ENCODE peak calls at places on chromosomes 2 and 18, in seven cellular contexts. One of them, this sample, is unnamed.

GRCh38 chr2:27025861-27026851 is 6.6 kb upstream of the TMEM214 start:
- DNase-seq in cardiac muscle cell: no peak
- DNase-seq in fibroblast of lung: no peak
- DNase-seq in gastrocnemius medialis: peak
- DNase-seq in ovary: no peak
- DNase-seq in lower leg skin: no peak
- DNase-seq in heart left ventricle: no peak
- DNase-seq in this sample: no peak

GRCh38 chr2:73033142-73033765 is 38.3 kb downstream of the SFXN5 start:
- DNase-seq in cardiac muscle cell: no peak
- DNase-seq in gastrocnemius medialis: no peak
- DNase-seq in fibroblast of lung: no peak
- DNase-seq in ovary: no peak
- DNase-seq in lower leg skin: no peak
- DNase-seq in heart left ventricle: no peak
- DNase-seq in this sample: no peak

GRCh38 chr2:207828361-207829057 is 58.8 kb upstream of the FZD5 start:
- DNase-seq in heart left ventricle: no peak
- DNase-seq in ovary: no peak
- DNase-seq in cardiac muscle cell: no peak
- DNase-seq in lower leg skin: no peak
- DNase-seq in fibroblast of lung: no peak
- DNase-seq in gastrocnemius medialis: no peak
- DNase-seq in this sample: no peak

GRCh38 chr2:140023291-140023690 is 1243.1 kb upstream of the NXPH2 start:
- DNase-seq in fibroblast of lung: no peak
- DNase-seq in ovary: no peak
- DNase-seq in heart left ventricle: no peak
- DNase-seq in gastrocnemius medialis: no peak
- DNase-seq in lower leg skin: no peak
- DNase-seq in cardiac muscle cell: peak
- DNase-seq in this sample: no peak

GRCh38 chr2:161946489-161947107 is 127.4 kb downstream of the DPP4 start:
- DNase-seq in lower leg skin: no peak
- DNase-seq in gastrocnemius medialis: no peak
- DNase-seq in fibroblast of lung: peak
- DNase-seq in cardiac muscle cell: peak
- DNase-seq in ovary: no peak
- DNase-seq in heart left ventricle: no peak
- DNase-seq in this sample: no peak

GRCh38 chr2:54228945-54229344 is 27.1 kb downstream of the TSPYL6 start:
- DNase-seq in gastrocnemius medialis: peak
- DNase-seq in ovary: peak
- DNase-seq in fibroblast of lung: peak
- DNase-seq in heart left ventricle: no peak
- DNase-seq in cardiac muscle cell: no peak
- DNase-seq in lower leg skin: no peak
- DNase-seq in this sample: no peak

GRCh38 chr18:2905802-2906521 is 59.2 kb downstream of the EMILIN2 start:
- DNase-seq in cardiac muscle cell: no peak
- DNase-seq in ovary: peak
- DNase-seq in heart left ventricle: peak
- DNase-seq in fibroblast of lung: peak
- DNase-seq in lower leg skin: peak
- DNase-seq in gastrocnemius medialis: peak
- DNase-seq in this sample: peak

GRCh38 chr2:170707821-170708795 is 7.0 kb upstream of the SP5 start:
- DNase-seq in heart left ventricle: no peak
- DNase-seq in cardiac muscle cell: no peak
- DNase-seq in lower leg skin: no peak
- DNase-seq in fibroblast of lung: no peak
- DNase-seq in gastrocnemius medialis: no peak
- DNase-seq in ovary: no peak
- DNase-seq in this sample: no peak

GRCh38 chr18:42925036-42925435 is 190.4 kb downstream of the RIT2 start:
- DNase-seq in cardiac muscle cell: no peak
- DNase-seq in lower leg skin: no peak
- DNase-seq in fibroblast of lung: peak
- DNase-seq in gastrocnemius medialis: no peak
- DNase-seq in ovary: no peak
- DNase-seq in heart left ventricle: no peak
- DNase-seq in this sample: no peak

GRCh38 chr2:187338679-187339121 is 109.4 kb downstream of the CALCRL start:
- DNase-seq in fibroblast of lung: no peak
- DNase-seq in gastrocnemius medialis: no peak
- DNase-seq in cardiac muscle cell: no peak
- DNase-seq in ovary: no peak
- DNase-seq in lower leg skin: no peak
- DNase-seq in heart left ventricle: no peak
- DNase-seq in this sample: no peak

GRCh38 chr18:2002604-2003003 is 568.7 kb downstream of the METTL4 start:
- DNase-seq in fibroblast of lung: no peak
- DNase-seq in cardiac muscle cell: peak
- DNase-seq in gastrocnemius medialis: no peak
- DNase-seq in lower leg skin: no peak
- DNase-seq in heart left ventricle: no peak
- DNase-seq in ovary: no peak
- DNase-seq in this sample: peak

GRCh38 chr2:225667465-225667864 is 268.0 kb downstream of the NYAP2 start:
- DNase-seq in ovary: no peak
- DNase-seq in cardiac muscle cell: no peak
- DNase-seq in heart left ventricle: no peak
- DNase-seq in fibroblast of lung: no peak
- DNase-seq in lower leg skin: no peak
- DNase-seq in gastrocnemius medialis: no peak
- DNase-seq in this sample: no peak

GRCh38 chr2:221254281-221254680 is 317.8 kb downstream of the EPHA4 start:
- DNase-seq in heart left ventricle: no peak
- DNase-seq in gastrocnemius medialis: no peak
- DNase-seq in cardiac muscle cell: peak
- DNase-seq in lower leg skin: no peak
- DNase-seq in fibroblast of lung: no peak
- DNase-seq in ovary: no peak
- DNase-seq in this sample: no peak

GRCh38 chr2:70831861-70832260 is 3.8 kb downstream of the CD207 start:
- DNase-seq in gastrocnemius medialis: no peak
- DNase-seq in fibroblast of lung: no peak
- DNase-seq in ovary: no peak
- DNase-seq in lower leg skin: no peak
- DNase-seq in cardiac muscle cell: no peak
- DNase-seq in heart left ventricle: no peak
- DNase-seq in this sample: no peak

GRCh38 chr2:190827720-190828119 is 52.9 kb upstream of the GLS start:
- DNase-seq in cardiac muscle cell: no peak
- DNase-seq in gastrocnemius medialis: no peak
- DNase-seq in ovary: no peak
- DNase-seq in fibroblast of lung: no peak
- DNase-seq in lower leg skin: no peak
- DNase-seq in heart left ventricle: no peak
- DNase-seq in this sample: no peak

GRCh38 chr18:61322265-61322873 is 10.9 kb upstream of the CDH20 start:
- DNase-seq in heart left ventricle: peak
- DNase-seq in cardiac muscle cell: peak
- DNase-seq in gastrocnemius medialis: no peak
- DNase-seq in fibroblast of lung: peak
- DNase-seq in ovary: peak
- DNase-seq in lower leg skin: no peak
- DNase-seq in this sample: peak

GRCh38 chr2:161556440-161556839 is 67.8 kb upstream of the SLC4A10 start:
- DNase-seq in heart left ventricle: no peak
- DNase-seq in gastrocnemius medialis: no peak
- DNase-seq in lower leg skin: no peak
- DNase-seq in ovary: no peak
- DNase-seq in fibroblast of lung: no peak
- DNase-seq in cardiac muscle cell: no peak
- DNase-seq in this sample: no peak

GRCh38 chr18:26159353-26159752 is 25.7 kb downstream of the PSMA8 start:
- DNase-seq in heart left ventricle: no peak
- DNase-seq in lower leg skin: no peak
- DNase-seq in ovary: no peak
- DNase-seq in fibroblast of lung: no peak
- DNase-seq in cardiac muscle cell: no peak
- DNase-seq in gastrocnemius medialis: no peak
- DNase-seq in this sample: no peak
- TF ChIP-seq CTCF in heart left ventricle: no peak
- TF ChIP-seq CTCF in lower leg skin: no peak
- TF ChIP-seq CTCF in ovary: no peak
- TF ChIP-seq CTCF in fibroblast of lung: no peak
- TF ChIP-seq CTCF in cardiac muscle cell: peak
- TF ChIP-seq CTCF in gastrocnemius medialis: no peak
- TF ChIP-seq CTCF in this sample: peak

GRCh38 chr2:100819365-100820345 is at the start of gene NPAS2:
- DNase-seq in lower leg skin: no peak
- DNase-seq in ovary: peak
- DNase-seq in heart left ventricle: peak
- DNase-seq in fibroblast of lung: peak
- DNase-seq in cardiac muscle cell: peak
- DNase-seq in gastrocnemius medialis: peak
- DNase-seq in this sample: peak

GRCh38 chr2:100817388-100817985 is 2.5 kb upstream of the NPAS2 start:
- DNase-seq in ovary: no peak
- DNase-seq in gastrocnemius medialis: no peak
- DNase-seq in heart left ventricle: no peak
- DNase-seq in cardiac muscle cell: no peak
- DNase-seq in fibroblast of lung: no peak
- DNase-seq in lower leg skin: no peak
- DNase-seq in this sample: no peak

GRCh38 chr2:100818003-100818605 is 1.8 kb upstream of the NPAS2 start:
- DNase-seq in gastrocnemius medialis: no peak
- DNase-seq in ovary: peak
- DNase-seq in cardiac muscle cell: no peak
- DNase-seq in heart left ventricle: no peak
- DNase-seq in fibroblast of lung: peak
- DNase-seq in lower leg skin: no peak
- DNase-seq in this sample: no peak

GRCh38 chr2:100820346-100821254 is 661 bp downstream of the NPAS2 start:
- DNase-seq in ovary: no peak
- DNase-seq in heart left ventricle: no peak
- DNase-seq in lower leg skin: no peak
- DNase-seq in gastrocnemius medialis: no peak
- DNase-seq in cardiac muscle cell: no peak
- DNase-seq in fibroblast of lung: no peak
- DNase-seq in this sample: no peak

DNA sequence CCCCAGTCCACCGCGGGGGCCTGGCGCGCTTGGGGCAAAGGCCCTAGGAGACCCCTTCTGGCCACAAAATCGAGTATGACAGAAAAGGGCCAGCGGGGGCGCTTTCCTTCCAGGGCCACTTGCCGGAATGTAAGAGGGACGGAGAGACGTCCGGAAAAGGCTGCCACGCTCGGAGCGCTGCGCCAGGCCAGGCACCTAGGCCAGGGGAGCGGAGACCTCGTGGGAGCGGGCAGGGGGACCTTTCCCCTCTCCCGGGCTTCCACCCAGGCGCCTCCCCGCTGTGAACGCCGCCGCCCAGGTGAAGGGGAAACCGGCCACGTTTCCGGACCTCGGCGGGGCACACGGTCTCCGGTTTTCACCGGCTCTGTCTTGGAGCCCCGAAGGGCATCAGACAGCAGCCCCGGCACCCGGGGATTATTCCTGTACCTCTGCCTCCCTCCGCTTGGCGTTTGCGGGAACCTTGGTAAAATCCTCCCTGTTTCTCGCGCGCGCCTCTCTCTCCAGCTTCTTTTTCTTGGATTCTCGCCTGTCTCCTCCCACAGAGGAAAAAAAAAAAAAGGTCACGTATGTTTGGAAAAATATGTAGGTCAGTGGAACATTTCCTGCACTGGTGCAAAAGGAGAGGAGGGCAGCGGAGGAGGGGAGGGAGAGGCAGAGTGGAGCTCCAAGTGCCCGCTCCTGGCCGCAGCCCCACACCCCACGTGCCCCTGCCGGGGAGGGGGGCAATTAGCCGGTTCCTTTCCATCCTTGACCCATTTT is 1.2 kb upstream of the NPAS2 start:
- DNase-seq in heart left ventricle: peak
- DNase-seq in lower leg skin: peak
- DNase-seq in gastrocnemius medialis: peak
- DNase-seq in fibroblast of lung: peak
- DNase-seq in ovary: peak
- DNase-seq in cardiac muscle cell: peak
- DNase-seq in this sample: peak
- H3K4me3 ChIP-seq in heart left ventricle: peak
- H3K4me3 ChIP-seq in lower leg skin: peak
- H3K4me3 ChIP-seq in gastrocnemius medialis: peak
- H3K4me3 ChIP-seq in fibroblast of lung: peak
- H3K4me3 ChIP-seq in ovary: peak
- H3K4me3 ChIP-seq in cardiac muscle cell: peak
- H3K4me3 ChIP-seq in this sample: peak

DNA sequence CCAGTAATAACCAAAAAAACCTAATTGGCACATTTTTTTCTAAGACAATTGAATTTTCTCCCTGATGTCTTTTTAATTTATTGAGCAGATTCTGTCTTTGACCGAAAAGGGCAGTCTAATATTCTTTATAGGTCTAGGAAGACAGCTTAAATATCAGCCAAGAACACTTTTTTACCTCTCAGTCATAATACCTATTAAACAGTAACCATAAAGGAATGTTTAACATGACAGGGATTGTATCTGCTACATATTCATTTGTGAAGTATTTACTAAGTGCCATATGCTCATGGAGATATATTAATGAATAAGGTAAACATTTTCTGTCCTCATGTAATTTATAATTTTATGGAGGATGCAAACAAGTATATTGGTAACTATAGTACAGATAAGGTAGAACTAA is 3.1 kb upstream of the HTR2B start:
- DNase-seq in heart left ventricle: no peak
- DNase-seq in fibroblast of lung: no peak
- DNase-seq in lower leg skin: no peak
- DNase-seq in gastrocnemius medialis: no peak
- DNase-seq in cardiac muscle cell: no peak
- DNase-seq in ovary: no peak
- DNase-seq in this sample: no peak
- TF ChIP-seq CTCF in heart left ventricle: no peak
- TF ChIP-seq CTCF in fibroblast of lung: no peak
- TF ChIP-seq CTCF in lower leg skin: no peak
- TF ChIP-seq CTCF in gastrocnemius medialis: no peak
- TF ChIP-seq CTCF in cardiac muscle cell: no peak
- TF ChIP-seq CTCF in ovary: no peak
- TF ChIP-seq CTCF in this sample: no peak

GRCh38 chr2:158723921-158724802 is 71.0 kb upstream of the DAPL1 start:
- DNase-seq in ovary: no peak
- DNase-seq in gastrocnemius medialis: no peak
- DNase-seq in cardiac muscle cell: no peak
- DNase-seq in fibroblast of lung: no peak
- DNase-seq in heart left ventricle: no peak
- DNase-seq in lower leg skin: no peak
- DNase-seq in this sample: no peak

GRCh38 chr2:158723311-158723838 is 71.7 kb upstream of the DAPL1 start:
- DNase-seq in cardiac muscle cell: no peak
- DNase-seq in heart left ventricle: no peak
- DNase-seq in gastrocnemius medialis: no peak
- DNase-seq in fibroblast of lung: no peak
- DNase-seq in lower leg skin: no peak
- DNase-seq in ovary: no peak
- DNase-seq in this sample: no peak

GRCh38 chr2:158725496-158725895 is 69.6 kb upstream of the DAPL1 start:
- DNase-seq in gastrocnemius medialis: no peak
- DNase-seq in ovary: no peak
- DNase-seq in heart left ventricle: no peak
- DNase-seq in fibroblast of lung: no peak
- DNase-seq in lower leg skin: no peak
- DNase-seq in cardiac muscle cell: peak
- DNase-seq in this sample: no peak

GRCh38 chr2:158726906-158727592 is 68.1 kb upstream of the DAPL1 start:
- DNase-seq in heart left ventricle: no peak
- DNase-seq in fibroblast of lung: no peak
- DNase-seq in ovary: no peak
- DNase-seq in gastrocnemius medialis: no peak
- DNase-seq in lower leg skin: no peak
- DNase-seq in cardiac muscle cell: no peak
- DNase-seq in this sample: no peak

GRCh38 chr2:158724803-158725271 is 70.3 kb upstream of the DAPL1 start:
- DNase-seq in heart left ventricle: no peak
- DNase-seq in fibroblast of lung: peak
- DNase-seq in cardiac muscle cell: no peak
- DNase-seq in gastrocnemius medialis: no peak
- DNase-seq in lower leg skin: no peak
- DNase-seq in ovary: no peak
- DNase-seq in this sample: no peak
- H3K4me3 ChIP-seq in heart left ventricle: no peak
- H3K4me3 ChIP-seq in fibroblast of lung: no peak
- H3K4me3 ChIP-seq in cardiac muscle cell: no peak
- H3K4me3 ChIP-seq in gastrocnemius medialis: no peak
- H3K4me3 ChIP-seq in lower leg skin: no peak
- H3K4me3 ChIP-seq in ovary: no peak
- H3K4me3 ChIP-seq in this sample: no peak

This sample was measured in heart right ventricle.